ENCODE peak calls at places on chromosomes 1 and 21, in ten cellular contexts. Z, F, I, A, W, L, U, K, Q and G are unnamed samples.

GRCh38 chr21:46248827-46249226 is 20.3 kb upstream of the LSS start:
- DNase-seq in Z (no peak), I (no peak), L (no peak), F (no peak), W (no peak), A (no peak), U (no peak), K (no peak), Q (no peak), G (no peak)

GRCh38 chr1:87171199-87171598 is 157.5 kb upstream of the LMO4 start:
- DNase-seq in A (no peak), Z (no peak), Q (no peak), K (no peak), I (no peak), W (no peak), L (no peak), U (no peak), F (no peak), G (no peak)

GRCh38 chr1:244391761-244392160 is 59.9 kb downstream of the ADSS2 start:
- DNase-seq in A (no peak), W (no peak), I (peak), Q (no peak), F (no peak), L (no peak), U (no peak), Z (no peak), K (no peak), G (no peak)

GRCh38 chr1:41954533-41954944 is 35.8 kb upstream of the HIVEP3 start:
- DNase-seq in Q (peak), K (no peak), F (no peak), W (no peak), Z (no peak), U (no peak), A (no peak), L (peak), I (peak), G (no peak)

GRCh38 chr1:33634806-33635205 is 162.4 kb downstream of the ZSCAN20 start:
- DNase-seq in W (no peak), Q (peak), K (no peak), U (peak), F (no peak), I (peak), L (no peak), Z (no peak), A (no peak), G (no peak)

GRCh38 chr1:23638786-23639241 is 52.8 kb upstream of the RPL11 start:
- DNase-seq in K (no peak), A (no peak), U (no peak), L (no peak), F (no peak), W (no peak), Q (no peak), I (no peak), Z (no peak), G (no peak)

GRCh38 chr1:55209247-55209646 is 5.9 kb downstream of the USP24 start:
- DNase-seq in Z (no peak), U (peak), W (no peak), L (no peak), A (peak), I (peak), Q (no peak), F (no peak), K (no peak), G (no peak)

GRCh38 chr1:76868154-76868882 is 1.0 kb downstream of the ST6GALNAC5 start:
- DNase-seq in I (peak), L (peak), W (no peak), A (peak), F (no peak), K (peak), Q (peak), Z (no peak), U (no peak), G (no peak)

GRCh38 chr1:30847358-30847972 is 61.1 kb downstream of the SDC3 start:
- DNase-seq in Q (peak), I (peak), W (no peak), F (no peak), L (peak), K (peak), A (no peak), U (no peak), Z (no peak), G (no peak)